ENCODE peak calls at places on chromosome 1, in ten cellular contexts. B is DMS 273 treated with DMSO at 0.1 percent for 48 hours; N is PC-3; A is stimulated activated CD4-positive, alpha-beta T cell treated with anti-CD3 and anti-CD28 coated beads, Interleukin-12 subunit alpha, Interleukin-12 subunit beta, amount 100 ng/mL, for 4 hours; Q is sigmoid colon; S is lower leg skin; T is skeletal muscle cell; C is substantia nigra; V is kidney tubule cell; G is hippocampal formation. J is an unnamed sample.

GRCh38 chr1:20160034-20160433 is 20.9 kb downstream of the PLA2G2F start:
- DNase-seq in B (no peak), N (no peak), A (no peak), Q (no peak), S (no peak), T (no peak), C (no peak), V (peak; percentile 20), G (no peak), J (no peak)

GRCh38 chr1:203454986-203455471 is 20.6 kb upstream of the PRELP start:
- DNase-seq in B (no peak), N (no peak), A (no peak), Q (no peak), S (no peak), T (no peak), C (no peak), V (no peak), G (no peak), J (no peak)

GRCh38 chr1:208079161-208079560 is 165.0 kb downstream of the PLXNA2 start:
- DNase-seq in B (no peak), N (no peak), A (no peak), Q (no peak), S (no peak), T (no peak), C (no peak), V (no peak), G (no peak), J (no peak)

GRCh38 chr1:48687271-48688045 is 89.2 kb downstream of the BEND5 start:
- DNase-seq in B (no peak), N (no peak), A (no peak), Q (no peak), S (peak; percentile 69), T (no peak), C (no peak), V (peak; percentile 74), G (no peak), J (no peak)

GRCh38 chr1:81111818-81112217 is 688.9 kb upstream of the ADGRL2 start:
- DNase-seq in B (no peak), N (peak; percentile 40), A (no peak), Q (no peak), S (no peak), T (peak; percentile 65), C (no peak), V (peak; percentile 45), G (no peak), J (no peak)

GRCh38 chr1:53559391-53559815 is 100.2 kb downstream of the DMRTB1 start:
- DNase-seq in B (no peak), N (no peak), A (no peak), Q (peak; percentile 42), S (no peak), T (no peak), C (no peak), V (no peak), G (no peak), J (no peak)

GRCh38 chr1:7300893-7301292 is 470.2 kb upstream of the VAMP3 start:
- DNase-seq in B (no peak), N (peak; percentile 66), A (no peak), Q (no peak), S (no peak), T (peak; percentile 77), C (no peak), V (peak; percentile 92), G (no peak), J (no peak)

GRCh38 chr1:70427976-70428375 is 16.9 kb downstream of the CTH start:
- DNase-seq in B (no peak), N (peak; percentile 11), A (no peak), Q (no peak), S (no peak), T (no peak), C (no peak), V (peak; percentile 19), G (no peak), J (no peak)

GRCh38 chr1:118940957-118941356 is 47.2 kb downstream of the TBX15 start:
- DNase-seq in B (no peak), N (no peak), A (no peak), Q (no peak), S (no peak), T (no peak), C (no peak), V (no peak), G (no peak), J (no peak)

GRCh38 chr1:108209456-108210108 is 9.4 kb upstream of the SLC25A24 start:
- DNase-seq in B (no peak), N (no peak), A (peak; percentile 3), Q (no peak), S (no peak), T (no peak), C (no peak), V (no peak), G (no peak), J (no peak)

GRCh38 chr1:180539103-180539502 is 19.7 kb upstream of the OVAAL start:
- DNase-seq in B (no peak), N (no peak), A (no peak), Q (no peak), S (no peak), T (no peak), C (no peak), V (no peak), G (no peak), J (no peak)